ENCODE peak calls at places on chromosomes 12 and 14, in ten cellular contexts. One of them, this sample, is unnamed.

GRCh38 chr14:85061256-85061655 is 468.7 kb upstream of the FLRT2 start:
- DNase-seq in sciatic nerve: no peak
- DNase-seq in CD4-positive, alpha-beta T cell: no peak
- DNase-seq in fibroblast of pulmonary artery: no peak
- DNase-seq in upper lobe of right lung: no peak
- DNase-seq in HT-29: no peak
- DNase-seq in H54: no peak
- DNase-seq in left ventricle myocardium inferior: no peak
- DNase-seq in Peyer's patch: no peak
- DNase-seq in RPMI7951: no peak
- DNase-seq in this sample: no peak

GRCh38 chr12:132400011-132400641 is 70.7 kb upstream of the GALNT9 start:
- DNase-seq in RPMI7951: no peak
- DNase-seq in H54: no peak
- DNase-seq in left ventricle myocardium inferior: peak
- DNase-seq in CD4-positive, alpha-beta T cell: no peak
- DNase-seq in HT-29: no peak
- DNase-seq in fibroblast of pulmonary artery: no peak
- DNase-seq in sciatic nerve: no peak
- DNase-seq in Peyer's patch: peak
- DNase-seq in upper lobe of right lung: no peak
- DNase-seq in this sample: no peak

GRCh38 chr14:64671591-64671990 is 32.6 kb upstream of the PLEKHG3 start:
- DNase-seq in RPMI7951: peak
- DNase-seq in fibroblast of pulmonary artery: peak
- DNase-seq in left ventricle myocardium inferior: no peak
- DNase-seq in CD4-positive, alpha-beta T cell: no peak
- DNase-seq in upper lobe of right lung: no peak
- DNase-seq in Peyer's patch: no peak
- DNase-seq in sciatic nerve: no peak
- DNase-seq in HT-29: peak
- DNase-seq in H54: no peak
- DNase-seq in this sample: no peak

GRCh38 chr12:40946612-40947194 is 241.4 kb upstream of the PDZRN4 start:
- DNase-seq in CD4-positive, alpha-beta T cell: no peak
- DNase-seq in H54: no peak
- DNase-seq in fibroblast of pulmonary artery: peak
- DNase-seq in sciatic nerve: no peak
- DNase-seq in upper lobe of right lung: no peak
- DNase-seq in left ventricle myocardium inferior: no peak
- DNase-seq in RPMI7951: peak
- DNase-seq in HT-29: peak
- DNase-seq in Peyer's patch: no peak
- DNase-seq in this sample: no peak

GRCh38 chr12:92468358-92469020 is 234.3 kb upstream of the PLEKHG7 start:
- DNase-seq in HT-29: no peak
- DNase-seq in upper lobe of right lung: no peak
- DNase-seq in H54: no peak
- DNase-seq in sciatic nerve: no peak
- DNase-seq in RPMI7951: no peak
- DNase-seq in left ventricle myocardium inferior: no peak
- DNase-seq in CD4-positive, alpha-beta T cell: no peak
- DNase-seq in fibroblast of pulmonary artery: no peak
- DNase-seq in Peyer's patch: no peak
- DNase-seq in this sample: no peak

GRCh38 chr12:66776974-66777373 is 98.1 kb upstream of the GRIP1 start:
- DNase-seq in left ventricle myocardium inferior: no peak
- DNase-seq in Peyer's patch: peak
- DNase-seq in HT-29: no peak
- DNase-seq in RPMI7951: no peak
- DNase-seq in H54: no peak
- DNase-seq in fibroblast of pulmonary artery: no peak
- DNase-seq in CD4-positive, alpha-beta T cell: peak
- DNase-seq in sciatic nerve: no peak
- DNase-seq in upper lobe of right lung: no peak
- DNase-seq in this sample: no peak

GRCh38 chr12:2836004-2836403 is 1.2 kb upstream of the NRIP2 start:
- DNase-seq in H54: no peak
- DNase-seq in left ventricle myocardium inferior: no peak
- DNase-seq in fibroblast of pulmonary artery: no peak
- DNase-seq in Peyer's patch: no peak
- DNase-seq in HT-29: no peak
- DNase-seq in sciatic nerve: no peak
- DNase-seq in RPMI7951: no peak
- DNase-seq in CD4-positive, alpha-beta T cell: no peak
- DNase-seq in upper lobe of right lung: no peak
- DNase-seq in this sample: no peak

GRCh38 chr14:27642251-27642866 is 1044.5 kb upstream of the NOVA1 start:
- DNase-seq in RPMI7951: no peak
- DNase-seq in H54: no peak
- DNase-seq in left ventricle myocardium inferior: no peak
- DNase-seq in Peyer's patch: no peak
- DNase-seq in sciatic nerve: no peak
- DNase-seq in HT-29: no peak
- DNase-seq in upper lobe of right lung: no peak
- DNase-seq in CD4-positive, alpha-beta T cell: no peak
- DNase-seq in fibroblast of pulmonary artery: no peak
- DNase-seq in this sample: no peak

GRCh38 chr14:62645649-62646048 is 399.6 kb downstream of the KCNH5 start:
- DNase-seq in HT-29: no peak
- DNase-seq in upper lobe of right lung: no peak
- DNase-seq in RPMI7951: peak
- DNase-seq in Peyer's patch: no peak
- DNase-seq in CD4-positive, alpha-beta T cell: no peak
- DNase-seq in sciatic nerve: no peak
- DNase-seq in fibroblast of pulmonary artery: no peak
- DNase-seq in H54: no peak
- DNase-seq in left ventricle myocardium inferior: no peak
- DNase-seq in this sample: no peak

GRCh38 chr12:92362785-92363184 is 217.1 kb upstream of the BTG1 start:
- DNase-seq in left ventricle myocardium inferior: no peak
- DNase-seq in fibroblast of pulmonary artery: no peak
- DNase-seq in upper lobe of right lung: no peak
- DNase-seq in CD4-positive, alpha-beta T cell: no peak
- DNase-seq in Peyer's patch: peak
- DNase-seq in RPMI7951: no peak
- DNase-seq in HT-29: no peak
- DNase-seq in sciatic nerve: no peak
- DNase-seq in H54: no peak
- DNase-seq in this sample: no peak

GRCh38 chr12:123712780-123713319 is 697 bp downstream of the ATP6V0A2 start:
- DNase-seq in upper lobe of right lung: no peak
- DNase-seq in HT-29: peak
- DNase-seq in sciatic nerve: no peak
- DNase-seq in Peyer's patch: no peak
- DNase-seq in RPMI7951: no peak
- DNase-seq in fibroblast of pulmonary artery: no peak
- DNase-seq in CD4-positive, alpha-beta T cell: no peak
- DNase-seq in H54: no peak
- DNase-seq in left ventricle myocardium inferior: no peak
- DNase-seq in this sample: no peak

GRCh38 chr12:72560370-72560769 is 288.2 kb downstream of the TRHDE start:
- DNase-seq in sciatic nerve: no peak
- DNase-seq in H54: no peak
- DNase-seq in fibroblast of pulmonary artery: no peak
- DNase-seq in Peyer's patch: no peak
- DNase-seq in left ventricle myocardium inferior: no peak
- DNase-seq in CD4-positive, alpha-beta T cell: no peak
- DNase-seq in upper lobe of right lung: no peak
- DNase-seq in HT-29: no peak
- DNase-seq in RPMI7951: no peak
- DNase-seq in this sample: no peak

GRCh38 chr14:21070610-21071224 is 613 bp downstream of the ARHGEF40 start:
- DNase-seq in H54: peak
- DNase-seq in sciatic nerve: peak
- DNase-seq in HT-29: no peak
- DNase-seq in Peyer's patch: peak
- DNase-seq in CD4-positive, alpha-beta T cell: no peak
- DNase-seq in left ventricle myocardium inferior: peak
- DNase-seq in fibroblast of pulmonary artery: peak
- DNase-seq in RPMI7951: peak
- DNase-seq in upper lobe of right lung: no peak
- DNase-seq in this sample: no peak

GRCh38 chr12:116818341-116818856 is 62.8 kb downstream of the HRK start:
- DNase-seq in CD4-positive, alpha-beta T cell: no peak
- DNase-seq in Peyer's patch: peak
- DNase-seq in RPMI7951: peak
- DNase-seq in left ventricle myocardium inferior: peak
- DNase-seq in sciatic nerve: peak
- DNase-seq in H54: no peak
- DNase-seq in HT-29: no peak
- DNase-seq in fibroblast of pulmonary artery: peak
- DNase-seq in upper lobe of right lung: no peak
- DNase-seq in this sample: no peak

GRCh38 chr12:31019561-31020308 is 53.9 kb upstream of the DDX11 start:
- DNase-seq in left ventricle myocardium inferior: no peak
- DNase-seq in RPMI7951: no peak
- DNase-seq in H54: no peak
- DNase-seq in sciatic nerve: no peak
- DNase-seq in upper lobe of right lung: peak
- DNase-seq in CD4-positive, alpha-beta T cell: no peak
- DNase-seq in HT-29: no peak
- DNase-seq in fibroblast of pulmonary artery: no peak
- DNase-seq in Peyer's patch: no peak
- DNase-seq in this sample: no peak

GRCh38 chr14:73744175-73744867 is 30.1 kb upstream of the PNMA1 start:
- DNase-seq in CD4-positive, alpha-beta T cell: no peak
- DNase-seq in HT-29: peak
- DNase-seq in Peyer's patch: peak
- DNase-seq in fibroblast of pulmonary artery: no peak
- DNase-seq in sciatic nerve: no peak
- DNase-seq in upper lobe of right lung: no peak
- DNase-seq in left ventricle myocardium inferior: no peak
- DNase-seq in RPMI7951: peak
- DNase-seq in H54: no peak
- DNase-seq in this sample: no peak

GRCh38 chr14:30882431-30882830 is 8.1 kb downstream of the COCH start:
- DNase-seq in H54: no peak
- DNase-seq in CD4-positive, alpha-beta T cell: no peak
- DNase-seq in fibroblast of pulmonary artery: no peak
- DNase-seq in upper lobe of right lung: no peak
- DNase-seq in Peyer's patch: no peak
- DNase-seq in left ventricle myocardium inferior: no peak
- DNase-seq in sciatic nerve: no peak
- DNase-seq in HT-29: no peak
- DNase-seq in RPMI7951: no peak
- DNase-seq in this sample: no peak

GRCh38 chr12:106954462-106955376 is 988 bp upstream of the TMEM263 start:
- DNase-seq in CD4-positive, alpha-beta T cell: peak
- DNase-seq in Peyer's patch: peak
- DNase-seq in HT-29: no peak
- DNase-seq in sciatic nerve: peak
- DNase-seq in fibroblast of pulmonary artery: peak
- DNase-seq in left ventricle myocardium inferior: peak
- DNase-seq in H54: no peak
- DNase-seq in RPMI7951: no peak
- DNase-seq in upper lobe of right lung: peak
- DNase-seq in this sample: no peak

GRCh38 chr12:53115112-53115890 is 12.0 kb downstream of the SOAT2 start:
- DNase-seq in upper lobe of right lung: no peak
- DNase-seq in sciatic nerve: no peak
- DNase-seq in fibroblast of pulmonary artery: no peak
- DNase-seq in Peyer's patch: no peak
- DNase-seq in left ventricle myocardium inferior: no peak
- DNase-seq in HT-29: no peak
- DNase-seq in CD4-positive, alpha-beta T cell: no peak
- DNase-seq in RPMI7951: no peak
- DNase-seq in H54: no peak
- DNase-seq in this sample: no peak

GRCh38 chr12:91859347-91859746 is 286.3 kb downstream of the BTG1 start:
- DNase-seq in sciatic nerve: no peak
- DNase-seq in RPMI7951: no peak
- DNase-seq in CD4-positive, alpha-beta T cell: no peak
- DNase-seq in fibroblast of pulmonary artery: no peak
- DNase-seq in HT-29: no peak
- DNase-seq in H54: no peak
- DNase-seq in Peyer's patch: no peak
- DNase-seq in upper lobe of right lung: no peak
- DNase-seq in left ventricle myocardium inferior: no peak
- DNase-seq in this sample: no peak

GRCh38 chr12:115404761-115405470 is 720.9 kb upstream of the TBX3 start:
- DNase-seq in left ventricle myocardium inferior: no peak
- DNase-seq in HT-29: no peak
- DNase-seq in RPMI7951: peak
- DNase-seq in Peyer's patch: no peak
- DNase-seq in upper lobe of right lung: no peak
- DNase-seq in sciatic nerve: no peak
- DNase-seq in H54: peak
- DNase-seq in fibroblast of pulmonary artery: peak
- DNase-seq in CD4-positive, alpha-beta T cell: no peak
- DNase-seq in this sample: peak

GRCh38 chr14:39318574-39318973 is 84.9 kb downstream of the MIA2 start:
- DNase-seq in left ventricle myocardium inferior: no peak
- DNase-seq in CD4-positive, alpha-beta T cell: no peak
- DNase-seq in RPMI7951: no peak
- DNase-seq in HT-29: no peak
- DNase-seq in upper lobe of right lung: no peak
- DNase-seq in fibroblast of pulmonary artery: no peak
- DNase-seq in H54: no peak
- DNase-seq in Peyer's patch: no peak
- DNase-seq in sciatic nerve: no peak
- DNase-seq in this sample: no peak